ENCODE peak calls at places on chromosomes 16 and 17, in four cellular contexts. One of them, this sample, is unnamed.

GRCh38 chr16:81316176-81316496 is 1.4 kb downstream of the GAN start:
- DNase-seq in breast epithelium: no peak
- DNase-seq in AG04450: no peak
- DNase-seq in hepatocyte: no peak
- DNase-seq in this sample: no peak

GRCh38 chr16:48025359-48025758 is 130.4 kb downstream of the ABCC12 start:
- DNase-seq in AG04450: no peak
- DNase-seq in hepatocyte: peak; percentile 13
- DNase-seq in breast epithelium: no peak
- DNase-seq in this sample: no peak

GRCh38 chr16:11801481-11802021 is 4.5 kb upstream of the ZC3H7A start:
- DNase-seq in breast epithelium: no peak
- DNase-seq in hepatocyte: no peak
- DNase-seq in AG04450: no peak
- DNase-seq in this sample: no peak

GRCh38 chr16:86241681-86242080 is 268.6 kb upstream of the FOXF1 start:
- DNase-seq in hepatocyte: no peak
- DNase-seq in AG04450: no peak
- DNase-seq in breast epithelium: peak; percentile 3
- DNase-seq in this sample: no peak

GRCh38 chr16:60811051-60811608 is 1225.1 kb downstream of the CDH8 start:
- DNase-seq in breast epithelium: no peak
- DNase-seq in hepatocyte: no peak
- DNase-seq in AG04450: no peak
- DNase-seq in this sample: no peak

GRCh38 chr17:19262650-19263620 is 25.8 kb downstream of the EPN2 start:
- DNase-seq in AG04450: no peak
- DNase-seq in breast epithelium: no peak
- DNase-seq in hepatocyte: peak; percentile 49
- DNase-seq in this sample: no peak

GRCh38 chr17:74290340-74290739 is 16.3 kb downstream of the DNAI2 start:
- DNase-seq in breast epithelium: no peak
- DNase-seq in hepatocyte: no peak
- DNase-seq in AG04450: no peak
- DNase-seq in this sample: no peak

GRCh38 chr17:57930239-57930638 is 25.0 kb downstream of the CUEDC1 start:
- DNase-seq in AG04450: no peak
- DNase-seq in hepatocyte: no peak
- DNase-seq in breast epithelium: no peak
- DNase-seq in this sample: no peak

GRCh38 chr17:17328251-17328650 is 25.1 kb downstream of the NT5M start:
- DNase-seq in hepatocyte: no peak
- DNase-seq in breast epithelium: no peak
- DNase-seq in AG04450: no peak
- DNase-seq in this sample: no peak

GRCh38 chr16:3538222-3538621 is 37.4 kb downstream of the CLUAP1 start:
- DNase-seq in breast epithelium: no peak
- DNase-seq in AG04450: no peak
- DNase-seq in hepatocyte: no peak
- DNase-seq in this sample: no peak

GRCh38 chr16:51636913-51637743 is 486.1 kb upstream of the SALL1 start:
- DNase-seq in breast epithelium: no peak
- DNase-seq in hepatocyte: no peak
- DNase-seq in AG04450: no peak
- DNase-seq in this sample: no peak

GRCh38 chr17:48045270-48046001 is 2.7 kb upstream of the NFE2L1 start:
- DNase-seq in AG04450: no peak
- DNase-seq in breast epithelium: no peak
- DNase-seq in hepatocyte: peak; percentile 48
- DNase-seq in this sample: no peak

GRCh38 chr16:4693956-4694663 is 748 bp downstream of the NUDT16L1 start:
- DNase-seq in AG04450: peak; percentile 8
- DNase-seq in breast epithelium: no peak
- DNase-seq in hepatocyte: peak; percentile 76
- DNase-seq in this sample: peak; percentile 75

GRCh38 chr17:82333279-82334171 is at the start of gene SECTM1:
- DNase-seq in breast epithelium: peak; percentile 57
- DNase-seq in hepatocyte: peak; percentile 76
- DNase-seq in AG04450: no peak
- DNase-seq in this sample: no peak

GRCh38 chr17:39668141-39668924 is at the start of gene PNMT:
- DNase-seq in breast epithelium: peak; percentile 60
- DNase-seq in AG04450: no peak
- DNase-seq in hepatocyte: peak; percentile 90
- DNase-seq in this sample: no peak

GRCh38 chr17:76360461-76360860 is 6.7 kb upstream of the PRPSAP1 start:
- DNase-seq in breast epithelium: no peak
- DNase-seq in hepatocyte: no peak
- DNase-seq in AG04450: no peak
- DNase-seq in this sample: no peak

GRCh38 chr17:3635474-3636153 is 436 bp downstream of the SHPK start:
- DNase-seq in AG04450: no peak
- DNase-seq in hepatocyte: peak; percentile 67
- DNase-seq in breast epithelium: no peak
- DNase-seq in this sample: no peak

GRCh38 chr16:31148281-31148728 is 1.6 kb downstream of the PRSS36 start:
- DNase-seq in breast epithelium: peak; percentile 46
- DNase-seq in AG04450: no peak
- DNase-seq in hepatocyte: peak; percentile 77
- DNase-seq in this sample: no peak

GRCh38 chr16:85136705-85137322 is 24.5 kb upstream of the CIBAR2 start:
- DNase-seq in hepatocyte: no peak
- DNase-seq in breast epithelium: no peak
- DNase-seq in AG04450: no peak
- DNase-seq in this sample: peak; percentile 77

GRCh38 chr16:16037970-16038369 is 88.6 kb downstream of the ABCC1 start:
- DNase-seq in breast epithelium: no peak
- DNase-seq in AG04450: no peak
- DNase-seq in hepatocyte: no peak
- DNase-seq in this sample: no peak

GRCh38 chr17:752620-753219 is 656 bp upstream of the GEMIN4 start:
- DNase-seq in breast epithelium: peak; percentile 68
- DNase-seq in AG04450: peak; percentile 20
- DNase-seq in hepatocyte: peak; percentile 68
- DNase-seq in this sample: peak; percentile 84

GRCh38 chr17:50130778-50131317 is 888 bp upstream of the SAMD14 start:
- DNase-seq in hepatocyte: no peak
- DNase-seq in breast epithelium: no peak
- DNase-seq in AG04450: no peak
- DNase-seq in this sample: no peak

GRCh38 chr16:11658896-11659708 is 9.2 kb upstream of the SNN start:
- DNase-seq in breast epithelium: peak; percentile 61
- DNase-seq in hepatocyte: no peak
- DNase-seq in AG04450: no peak
- DNase-seq in this sample: no peak

GRCh38 chr16:22673463-22673862 is 140.5 kb upstream of the HS3ST2 start:
- DNase-seq in hepatocyte: no peak
- DNase-seq in AG04450: no peak
- DNase-seq in breast epithelium: no peak
- DNase-seq in this sample: peak; percentile 27

GRCh38 chr17:50290074-50290702 is 15.9 kb downstream of the TMEM92 start:
- DNase-seq in hepatocyte: peak; percentile 88
- DNase-seq in breast epithelium: peak; percentile 81
- DNase-seq in AG04450: peak; percentile 96
- DNase-seq in this sample: peak; percentile 80

GRCh38 chr17:74151551-74152315 is 51.7 kb upstream of the RPL38 start:
- DNase-seq in AG04450: no peak
- DNase-seq in hepatocyte: no peak
- DNase-seq in breast epithelium: no peak
- DNase-seq in this sample: no peak

GRCh38 chr16:87166321-87166720 is 150.9 kb downstream of the C16orf95 start:
- DNase-seq in breast epithelium: no peak
- DNase-seq in hepatocyte: no peak
- DNase-seq in AG04450: no peak
- DNase-seq in this sample: no peak

GRCh38 chr17:34357398-34357797 is 1.1 kb downstream of the CCL13 start:
- DNase-seq in breast epithelium: no peak
- DNase-seq in hepatocyte: no peak
- DNase-seq in AG04450: no peak
- DNase-seq in this sample: no peak

GRCh38 chr16:50601341-50601740 is 53.1 kb downstream of the NKD1 start:
- DNase-seq in breast epithelium: no peak
- DNase-seq in hepatocyte: no peak
- DNase-seq in AG04450: no peak
- DNase-seq in this sample: no peak

GRCh38 chr16:70717817-70718216 is 32.0 kb upstream of the MTSS2 start:
- DNase-seq in breast epithelium: no peak
- DNase-seq in AG04450: no peak
- DNase-seq in hepatocyte: no peak
- DNase-seq in this sample: no peak

GRCh38 chr17:76943781-76944213 is 75.6 kb downstream of the MGAT5B start:
- DNase-seq in AG04450: no peak
- DNase-seq in hepatocyte: no peak
- DNase-seq in breast epithelium: no peak
- DNase-seq in this sample: no peak

GRCh38 chr16:78431701-78432100 is 332.2 kb downstream of the WWOX start:
- DNase-seq in hepatocyte: no peak
- DNase-seq in breast epithelium: no peak
- DNase-seq in AG04450: no peak
- DNase-seq in this sample: no peak

GRCh38 chr16:55703003-55704001 is 47.5 kb downstream of the SLC6A2 start:
- DNase-seq in breast epithelium: no peak
- DNase-seq in AG04450: peak; percentile 41
- DNase-seq in hepatocyte: peak; percentile 76
- DNase-seq in this sample: no peak

GRCh38 chr16:57178793-57179212 is 7.0 kb downstream of the PSME3IP1 start:
- DNase-seq in hepatocyte: no peak
- DNase-seq in breast epithelium: no peak
- DNase-seq in AG04450: no peak
- DNase-seq in this sample: no peak

GRCh38 chr17:28743243-28744103 is at the start of gene TRAF4:
- DNase-seq in AG04450: no peak
- DNase-seq in hepatocyte: peak; percentile 96
- DNase-seq in breast epithelium: peak; percentile 77
- DNase-seq in this sample: no peak
- TF ChIP-seq CTCF in AG04450: peak; percentile 5
- TF ChIP-seq CTCF in hepatocyte: no peak
- TF ChIP-seq CTCF in breast epithelium: peak; percentile 25
- TF ChIP-seq CTCF in this sample: peak; percentile 2

GRCh38 chr16:2033057-2033911 is 6.6 kb downstream of the NHERF2 start:
- DNase-seq in breast epithelium: peak; percentile 76
- DNase-seq in AG04450: no peak
- DNase-seq in hepatocyte: peak; percentile 71
- DNase-seq in this sample: peak; percentile 92
- H3K4me3 ChIP-seq in breast epithelium: peak overlapping the region; percentile 69
- H3K4me3 ChIP-seq in AG04450: peak overlapping the region; percentile 36
- H3K4me3 ChIP-seq in hepatocyte: no peak overlapping the region
- H3K4me3 ChIP-seq in this sample: peak overlapping the region; percentile 58

DNA sequence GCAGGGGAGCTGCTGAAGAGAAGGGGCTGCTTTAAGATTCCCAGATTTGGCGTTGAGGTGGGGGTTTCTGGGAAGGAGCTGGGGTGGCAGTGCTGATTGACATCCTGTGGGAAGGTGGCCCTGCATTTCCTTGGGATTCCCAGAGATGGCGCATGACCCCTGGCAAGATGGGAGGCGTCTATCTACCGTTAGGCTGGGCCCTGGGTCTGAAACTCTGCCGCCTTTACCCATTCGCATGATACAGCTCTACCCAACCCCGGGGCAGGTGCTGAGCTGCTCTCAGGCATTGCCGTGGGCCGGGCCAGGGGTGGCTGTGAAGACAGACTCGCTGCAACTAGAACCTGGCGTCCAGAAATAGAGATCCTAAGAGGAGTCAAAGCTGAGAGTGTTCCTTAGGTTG is 9.9 kb upstream of the MVD start:
- DNase-seq in breast epithelium: no peak
- DNase-seq in hepatocyte: no peak
- DNase-seq in AG04450: no peak
- DNase-seq in this sample: no peak
- TF ChIP-seq CTCF in breast epithelium: no peak
- TF ChIP-seq CTCF in hepatocyte: peak; percentile 10
- TF ChIP-seq CTCF in AG04450: peak; percentile 27
- TF ChIP-seq CTCF in this sample: no peak

GRCh38 chr17:72617557-72617956 is 474.9 kb downstream of the SLC39A11 start:
- DNase-seq in hepatocyte: no peak
- DNase-seq in breast epithelium: no peak
- DNase-seq in AG04450: no peak
- DNase-seq in this sample: no peak
- H3K4me3 ChIP-seq in hepatocyte: no peak overlapping the region
- H3K4me3 ChIP-seq in breast epithelium: no peak overlapping the region
- H3K4me3 ChIP-seq in AG04450: no peak overlapping the region
- H3K4me3 ChIP-seq in this sample: no peak overlapping the region